ENCODE peak calls at places on chromosomes 3 and 15, in six cellular contexts. One of them, this sample, is unnamed.

GRCh38 chr3:118942651-118943050 is 92.0 kb downstream of the IGSF11 start:
- DNase-seq in caudate nucleus: no peak
- DNase-seq in left ventricle myocardium inferior: no peak
- DNase-seq in cardiac muscle cell: no peak
- DNase-seq in non-pigmented ciliary epithelial cell: no peak
- DNase-seq in RPMI7951: no peak
- DNase-seq in this sample: no peak

GRCh38 chr3:71581451-71581980 is 2.0 kb downstream of the FOXP1 start:
- DNase-seq in non-pigmented ciliary epithelial cell: no peak
- DNase-seq in RPMI7951: peak
- DNase-seq in left ventricle myocardium inferior: peak
- DNase-seq in cardiac muscle cell: peak
- DNase-seq in caudate nucleus: peak
- DNase-seq in this sample: peak

GRCh38 chr3:8529197-8529637 is 27.6 kb downstream of the LMCD1 start:
- DNase-seq in caudate nucleus: no peak
- DNase-seq in RPMI7951: peak
- DNase-seq in left ventricle myocardium inferior: no peak
- DNase-seq in cardiac muscle cell: peak
- DNase-seq in non-pigmented ciliary epithelial cell: no peak
- DNase-seq in this sample: peak

GRCh38 chr3:38992117-38992779 is 59.5 kb downstream of the SCN11A start:
- DNase-seq in RPMI7951: peak
- DNase-seq in caudate nucleus: no peak
- DNase-seq in cardiac muscle cell: peak
- DNase-seq in non-pigmented ciliary epithelial cell: peak
- DNase-seq in left ventricle myocardium inferior: no peak
- DNase-seq in this sample: no peak

GRCh38 chr3:169244119-169244864 is 419.2 kb downstream of the MECOM start:
- DNase-seq in left ventricle myocardium inferior: no peak
- DNase-seq in non-pigmented ciliary epithelial cell: no peak
- DNase-seq in RPMI7951: peak
- DNase-seq in cardiac muscle cell: no peak
- DNase-seq in caudate nucleus: no peak
- DNase-seq in this sample: no peak

GRCh38 chr3:189369636-189370035 is 197.9 kb downstream of the TPRG1 start:
- DNase-seq in non-pigmented ciliary epithelial cell: no peak
- DNase-seq in RPMI7951: peak
- DNase-seq in caudate nucleus: no peak
- DNase-seq in left ventricle myocardium inferior: no peak
- DNase-seq in cardiac muscle cell: no peak
- DNase-seq in this sample: no peak

GRCh38 chr15:40333922-40334492 is 6.7 kb downstream of the CCDC9B start:
- DNase-seq in caudate nucleus: no peak
- DNase-seq in left ventricle myocardium inferior: peak
- DNase-seq in cardiac muscle cell: peak
- DNase-seq in RPMI7951: no peak
- DNase-seq in non-pigmented ciliary epithelial cell: peak
- DNase-seq in this sample: peak

GRCh38 chr3:122969585-122970453 is 57.7 kb downstream of the SEMA5B start:
- DNase-seq in caudate nucleus: no peak
- DNase-seq in cardiac muscle cell: peak
- DNase-seq in RPMI7951: peak
- DNase-seq in left ventricle myocardium inferior: no peak
- DNase-seq in non-pigmented ciliary epithelial cell: peak
- DNase-seq in this sample: no peak

GRCh38 chr3:197368330-197368729 is 69.9 kb upstream of the DLG1 start:
- DNase-seq in cardiac muscle cell: no peak
- DNase-seq in RPMI7951: no peak
- DNase-seq in non-pigmented ciliary epithelial cell: no peak
- DNase-seq in caudate nucleus: no peak
- DNase-seq in left ventricle myocardium inferior: no peak
- DNase-seq in this sample: no peak

GRCh38 chr15:89947338-89947829 is 34.6 kb upstream of the ARPIN start:
- DNase-seq in caudate nucleus: no peak
- DNase-seq in left ventricle myocardium inferior: no peak
- DNase-seq in cardiac muscle cell: no peak
- DNase-seq in RPMI7951: no peak
- DNase-seq in non-pigmented ciliary epithelial cell: no peak
- DNase-seq in this sample: no peak

GRCh38 chr3:155356594-155357370 is 63.3 kb upstream of the STRIT1 start:
- DNase-seq in non-pigmented ciliary epithelial cell: no peak
- DNase-seq in left ventricle myocardium inferior: no peak
- DNase-seq in RPMI7951: peak
- DNase-seq in caudate nucleus: no peak
- DNase-seq in cardiac muscle cell: no peak
- DNase-seq in this sample: no peak

GRCh38 chr3:66898155-66898554 is 100.0 kb upstream of the KBTBD8 start:
- DNase-seq in left ventricle myocardium inferior: no peak
- DNase-seq in cardiac muscle cell: no peak
- DNase-seq in RPMI7951: no peak
- DNase-seq in caudate nucleus: no peak
- DNase-seq in non-pigmented ciliary epithelial cell: no peak
- DNase-seq in this sample: no peak

GRCh38 chr3:112734718-112735350 is 93.9 kb upstream of the CCDC80 start:
- DNase-seq in left ventricle myocardium inferior: no peak
- DNase-seq in RPMI7951: peak
- DNase-seq in caudate nucleus: peak
- DNase-seq in cardiac muscle cell: peak
- DNase-seq in non-pigmented ciliary epithelial cell: no peak
- DNase-seq in this sample: no peak

GRCh38 chr3:186990878-186991308 is 60.6 kb downstream of the ST6GAL1 start:
- DNase-seq in caudate nucleus: no peak
- DNase-seq in left ventricle myocardium inferior: no peak
- DNase-seq in non-pigmented ciliary epithelial cell: no peak
- DNase-seq in RPMI7951: no peak
- DNase-seq in cardiac muscle cell: no peak
- DNase-seq in this sample: no peak

GRCh38 chr3:12440927-12441326 is 43.4 kb upstream of the TSEN2 start:
- DNase-seq in caudate nucleus: no peak
- DNase-seq in RPMI7951: peak
- DNase-seq in cardiac muscle cell: peak
- DNase-seq in non-pigmented ciliary epithelial cell: no peak
- DNase-seq in left ventricle myocardium inferior: peak
- DNase-seq in this sample: peak

GRCh38 chr3:194249323-194250103 is 101.6 kb downstream of the CPN2 start:
- DNase-seq in non-pigmented ciliary epithelial cell: no peak
- DNase-seq in caudate nucleus: no peak
- DNase-seq in left ventricle myocardium inferior: no peak
- DNase-seq in cardiac muscle cell: no peak
- DNase-seq in RPMI7951: peak
- DNase-seq in this sample: no peak

GRCh38 chr3:172627057-172627809 is 83.6 kb downstream of the NCEH1 start:
- DNase-seq in caudate nucleus: no peak
- DNase-seq in cardiac muscle cell: peak
- DNase-seq in non-pigmented ciliary epithelial cell: no peak
- DNase-seq in left ventricle myocardium inferior: no peak
- DNase-seq in RPMI7951: peak
- DNase-seq in this sample: no peak

GRCh38 chr3:95333826-95334225 is 1271.0 kb downstream of the NSUN3 start:
- DNase-seq in cardiac muscle cell: no peak
- DNase-seq in RPMI7951: peak
- DNase-seq in caudate nucleus: no peak
- DNase-seq in left ventricle myocardium inferior: no peak
- DNase-seq in non-pigmented ciliary epithelial cell: no peak
- DNase-seq in this sample: no peak

GRCh38 chr3:4723921-4724698 is 231.0 kb downstream of the ITPR1 start:
- DNase-seq in cardiac muscle cell: no peak
- DNase-seq in RPMI7951: no peak
- DNase-seq in caudate nucleus: no peak
- DNase-seq in left ventricle myocardium inferior: no peak
- DNase-seq in non-pigmented ciliary epithelial cell: no peak
- DNase-seq in this sample: no peak